ENCODE peak calls at places on chromosomes 6 and 20, in four cellular contexts. J is K562, Z is H1, C is GM12878. I is an unnamed sample.

GRCh38 chr6:39056681-39057080 is 8.1 kb downstream of the GLP1R start:
- DNase-seq in J (no peak), Z (no peak), C (no peak), I (no peak)

GRCh38 chr6:56244528-56245253 is 2.7 kb downstream of the COL21A1 start:
- DNase-seq in J (no peak), Z (no peak), C (no peak), I (no peak)

GRCh38 chr6:133890941-133891813 is 2.3 kb downstream of the TCF21 start:
- DNase-seq in C (no peak), Z (no peak), J (peak; percentile 22), I (no peak)

GRCh38 chr20:1888796-1889463 is 6.3 kb upstream of the SIRPA start:
- DNase-seq in C (no peak), Z (no peak), J (no peak), I (peak; percentile 60)

GRCh38 chr6:91669154-91669903 is 1082.5 kb upstream of the MAP3K7 start:
- DNase-seq in J (no peak), Z (no peak), C (no peak), I (no peak)

GRCh38 chr6:38349795-38350194 is 289.9 kb downstream of the BTBD9 start:
- DNase-seq in C (no peak), Z (no peak), J (no peak), I (no peak)

GRCh38 chr6:41546475-41546865 is 289 bp downstream of the FOXP4 start:
- DNase-seq in C (no peak), Z (no peak), J (no peak), I (no peak)

GRCh38 chr20:44586986-44587980 is 4.9 kb downstream of the PKIG start:
- DNase-seq in Z (no peak), J (no peak), C (no peak), I (no peak)

GRCh38 chr6:121143476-121143875 is 190.8 kb downstream of the TBC1D32 start:
- DNase-seq in Z (no peak), C (no peak), J (no peak), I (no peak)

GRCh38 chr6:170221052-170221752 is 69.7 kb downstream of the DLL1 start:
- DNase-seq in Z (no peak), C (no peak), J (no peak), I (no peak)

GRCh38 chr20:25245461-25245860 is 2.4 kb upstream of the PYGB start:
- DNase-seq in C (no peak), Z (no peak), J (no peak), I (no peak)

GRCh38 chr20:12201289-12201991 is 283.7 kb downstream of the BTBD3 start:
- DNase-seq in Z (no peak), C (no peak), J (no peak), I (no peak)

GRCh38 chr6:7787137-7787575 is 61.3 kb downstream of the BMP6 start:
- DNase-seq in C (no peak), Z (no peak), J (no peak), I (no peak)

GRCh38 chr6:163030980-163031379 is 303.2 kb downstream of the PACRG start:
- DNase-seq in J (no peak), Z (no peak), C (no peak), I (no peak)

GRCh38 chr6:149890629-149891045 is 7.3 kb downstream of the RAET1E start:
- DNase-seq in J (no peak), Z (no peak), C (no peak), I (no peak)

GRCh38 chr6:3162067-3162497 is 4.7 kb upstream of the TUBB2A start:
- DNase-seq in C (no peak), J (peak; percentile 71), Z (no peak), I (no peak)

GRCh38 chr6:150720774-150721233 is 121.1 kb downstream of the PLEKHG1 start:
- DNase-seq in J (no peak), C (peak; percentile 94), Z (no peak), I (no peak)

GRCh38 chr6:116012471-116012949 is 48.2 kb downstream of the FRK start:
- DNase-seq in J (no peak), Z (no peak), C (no peak), I (peak; percentile 25)

GRCh38 chr20:41716436-41716835 is 98.3 kb upstream of the CHD6 start:
- DNase-seq in Z (no peak), J (no peak), C (no peak), I (no peak)

GRCh38 chr20:18164356-18164755 is 26.7 kb downstream of the KAT14 start:
- DNase-seq in J (no peak), Z (no peak), C (no peak), I (no peak)

GRCh38 chr20:38084425-38084951 is 50.9 kb downstream of the RPRD1B start:
- DNase-seq in Z (no peak), C (no peak), J (peak; percentile 70), I (peak; percentile 79)

GRCh38 chr6:150410906-150411305 is 42.1 kb downstream of the IYD start:
- DNase-seq in J (no peak), C (no peak), Z (no peak), I (no peak)

GRCh38 chr6:95431637-95432228 is 145.6 kb upstream of the MANEA start:
- DNase-seq in J (peak; percentile 23), C (no peak), Z (no peak), I (peak; percentile 9)

GRCh38 chr20:38337561-38338140 is 8.6 kb upstream of the LBP start:
- DNase-seq in Z (peak; percentile 79), C (no peak), J (peak; percentile 82), I (peak; percentile 72)

GRCh38 chr20:3233991-3234498 is 4.9 kb downstream of the SLC4A11 start:
- DNase-seq in J (no peak), C (no peak), Z (no peak), I (no peak)

GRCh38 chr6:128071212-128071611 is 170.4 kb upstream of the THEMIS start:
- DNase-seq in C (no peak), Z (no peak), J (no peak), I (no peak)

GRCh38 chr6:31877651-31878161 is 1.1 kb downstream of the SLC44A4 start:
- DNase-seq in Z (no peak), C (no peak), J (no peak), I (peak; percentile 77)

GRCh38 chr6:16239090-16239797 is 857 bp downstream of the GMPR start:
- DNase-seq in C (no peak), J (peak; percentile 55), Z (no peak), I (no peak)

GRCh38 chr6:122482750-122483080 is 11.1 kb upstream of the SERINC1 start:
- DNase-seq in C (no peak), J (peak; percentile 17), Z (no peak), I (no peak)

GRCh38 chr20:4794846-4795245 is 73.1 kb downstream of the PRND start:
- DNase-seq in J (no peak), C (no peak), Z (no peak), I (no peak)

GRCh38 chr20:23043376-23043775 is 6.1 kb downstream of the THBD start:
- DNase-seq in Z (no peak), J (peak; percentile 12), C (no peak), I (no peak)

GRCh38 chr6:140480852-140481251 is 1106.4 kb upstream of the CITED2 start:
- DNase-seq in J (no peak), Z (no peak), C (no peak), I (no peak)

GRCh38 chr6:151389640-151390275 is 1.6 kb downstream of the ZBTB2 start:
- DNase-seq in Z (no peak), J (peak; percentile 53), C (no peak), I (peak; percentile 64)

GRCh38 chr20:63488331-63489251 is 10.3 kb downstream of the EEF1A2 start:
- DNase-seq in Z (no peak), C (no peak), J (no peak), I (no peak)
- TF ChIP-seq EZH2 in Z (no peak), C (no peak), J (no peak), I (peak; percentile 34)

GRCh38 chr6:168834814-168835213 is 393.8 kb downstream of the SMOC2 start:
- DNase-seq in C (no peak), Z (no peak), J (no peak), I (peak; percentile 25)
- TF ChIP-seq CREB1 in C (no peak), Z (no peak), J (no peak), I (no peak)

DNA sequence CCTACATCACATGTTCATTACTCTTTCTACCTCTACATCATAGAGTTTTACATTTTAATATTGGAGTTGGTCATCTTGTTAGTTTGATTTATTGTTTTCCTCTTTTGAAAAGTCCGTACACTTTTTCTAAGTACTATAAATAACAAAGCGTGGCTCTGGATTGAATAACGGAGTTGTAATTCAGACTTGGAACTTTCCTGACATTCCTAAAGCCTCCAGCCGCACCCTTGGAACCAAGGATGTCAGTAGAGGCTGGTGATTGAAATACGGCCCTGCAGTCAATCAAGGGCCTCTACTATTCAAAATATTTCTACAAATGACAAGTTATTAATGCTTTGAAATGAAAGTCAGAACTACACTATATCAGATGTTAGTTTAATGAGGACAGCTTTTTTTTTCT is 301.9 kb upstream of the TBX18 start:
- DNase-seq in C (no peak), Z (no peak), J (no peak), I (no peak)
- TF ChIP-seq RAD21 in C (no peak), Z (no peak), J (no peak), I (no peak)

GRCh38 chr6:137497722-137498463 is 3.7 kb upstream of the OLIG3 start:
- DNase-seq in C (no peak), J (no peak), Z (no peak), I (no peak)
- TF ChIP-seq EZH2 in C (no peak), J (no peak), Z (peak; percentile 91), I (peak; percentile 93)

DNA sequence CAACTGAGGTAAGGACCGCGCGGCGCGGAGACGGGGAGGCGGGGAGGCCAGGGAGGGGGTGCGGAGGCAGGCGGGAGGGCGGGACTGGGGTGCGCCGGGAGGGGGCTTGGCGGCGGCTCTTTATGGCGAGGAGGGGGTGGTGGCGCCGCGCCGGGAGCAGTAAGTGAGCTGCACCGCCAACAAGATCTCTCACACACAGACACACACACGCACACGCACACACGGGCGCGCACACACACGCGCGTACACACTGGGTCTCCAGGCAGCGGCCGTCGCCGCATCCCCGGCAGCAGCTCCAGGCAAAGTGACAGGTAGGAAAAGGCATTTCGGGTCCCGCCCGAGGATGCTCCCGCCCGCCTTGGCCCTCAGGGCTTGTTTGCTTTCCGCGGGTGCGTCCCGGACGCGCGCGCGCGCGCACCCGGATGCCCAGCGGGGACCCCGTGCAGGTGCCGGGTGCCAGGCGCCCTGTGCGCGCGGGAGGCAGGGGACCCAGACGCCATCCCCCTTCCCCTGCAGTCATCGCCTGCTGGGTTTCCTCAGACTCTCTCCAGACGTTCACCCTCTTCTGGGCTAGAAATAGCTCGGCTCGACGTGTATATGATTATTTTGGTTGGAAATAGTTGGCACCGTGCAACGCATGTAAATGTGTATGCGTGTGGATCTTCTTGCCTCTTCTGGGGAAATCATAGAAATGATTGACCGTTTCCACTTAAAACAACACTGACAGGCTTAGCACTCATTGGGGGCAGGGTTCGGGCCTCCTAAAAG is at the start of gene PLCB4:
- DNase-seq in C (no peak), Z (no peak), J (peak; percentile 9), I (no peak)
- TF ChIP-seq CREB1 in C (no peak), Z (no peak), J (no peak), I (no peak)

DNA sequence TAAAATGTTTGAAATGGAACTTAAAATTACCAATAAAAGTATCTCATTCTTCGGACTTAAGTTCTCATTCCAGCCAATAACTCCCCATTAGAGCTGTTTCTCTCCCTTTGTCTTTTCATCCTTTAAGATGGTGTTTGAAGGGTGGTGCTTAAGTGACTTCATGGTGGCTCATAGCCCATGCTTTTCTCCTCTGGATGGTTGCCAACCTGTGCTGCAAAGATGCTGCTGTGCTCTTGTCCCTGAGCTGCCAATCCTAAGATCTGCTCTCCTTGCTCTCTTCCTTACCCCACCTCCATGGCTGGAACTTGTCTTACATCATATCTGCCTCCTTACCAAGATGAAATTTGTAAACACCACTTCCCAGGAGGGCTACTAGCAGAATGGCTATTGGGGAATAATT is 31.6 kb upstream of the PNRC1 start:
- DNase-seq in C (no peak), J (no peak), Z (no peak), I (no peak)
- TF ChIP-seq RAD21 in C (no peak), J (no peak), Z (no peak), I (no peak)

GRCh38 chr20:63072231-63072791 is 65.5 kb upstream of the BHLHE23 start:
- DNase-seq in C (no peak), Z (no peak), J (no peak), I (no peak)
- TF ChIP-seq EZH2 in C (no peak), Z (peak; percentile 56), J (no peak), I (no peak)

I was measured in HepG2.